ENCODE peak calls at places on chromosomes 6 and 20, in four cellular contexts. One of them, this sample, is unnamed.
A peak's percentile ranks its signal among the peaks of the same experiment; 100 is the strongest.

GRCh38 chr6:39452306-39452705 is 129.8 kb upstream of the KCNK16 start:
- DNase-seq in HepG2: no peak
- DNase-seq in H54: no peak
- DNase-seq in breast epithelium: no peak
- DNase-seq in this sample: no peak

GRCh38 chr20:24289737-24290481 is 179.5 kb upstream of the SYNDIG1 start:
- DNase-seq in H54: no peak
- DNase-seq in HepG2: no peak
- DNase-seq in breast epithelium: no peak
- DNase-seq in this sample: no peak

GRCh38 chr6:142926494-142927273 is 18.3 kb downstream of the HIVEP2 start:
- DNase-seq in breast epithelium: peak; percentile 64
- DNase-seq in H54: peak; percentile 52
- DNase-seq in HepG2: peak; percentile 93
- DNase-seq in this sample: peak; percentile 51

GRCh38 chr20:55446301-55446700 is 559.0 kb downstream of the CBLN4 start:
- DNase-seq in HepG2: no peak
- DNase-seq in H54: no peak
- DNase-seq in breast epithelium: no peak
- DNase-seq in this sample: no peak

GRCh38 chr6:143117108-143117507 is 56.4 kb downstream of the AIG1 start:
- DNase-seq in H54: no peak
- DNase-seq in HepG2: no peak
- DNase-seq in breast epithelium: no peak
- DNase-seq in this sample: peak; percentile 3

GRCh38 chr6:49826743-49827406 is 39.5 kb downstream of the CRISP1 start:
- DNase-seq in H54: no peak
- DNase-seq in breast epithelium: no peak
- DNase-seq in HepG2: no peak
- DNase-seq in this sample: peak; percentile 62

GRCh38 chr6:257031-257725 is 35.1 kb upstream of the DUSP22 start:
- DNase-seq in HepG2: no peak
- DNase-seq in breast epithelium: no peak
- DNase-seq in H54: no peak
- DNase-seq in this sample: no peak

GRCh38 chr20:59603727-59604608 is at the start of gene PHACTR3:
- DNase-seq in HepG2: no peak
- DNase-seq in H54: no peak
- DNase-seq in breast epithelium: no peak
- DNase-seq in this sample: no peak

GRCh38 chr6:43478008-43478372 is 620 bp downstream of the TJAP1 start:
- DNase-seq in breast epithelium: no peak
- DNase-seq in HepG2: no peak
- DNase-seq in H54: no peak
- DNase-seq in this sample: peak; percentile 45

GRCh38 chr6:112618796-112619195 is 271.7 kb downstream of the RFPL4B start:
- DNase-seq in breast epithelium: no peak
- DNase-seq in H54: no peak
- DNase-seq in HepG2: no peak
- DNase-seq in this sample: no peak

GRCh38 chr6:16477367-16478149 is 239.2 kb downstream of the GMPR start:
- DNase-seq in HepG2: no peak
- DNase-seq in breast epithelium: no peak
- DNase-seq in H54: no peak
- DNase-seq in this sample: no peak

GRCh38 chr6:121856296-121856695 is 420.9 kb downstream of the GJA1 start:
- DNase-seq in H54: no peak
- DNase-seq in breast epithelium: no peak
- DNase-seq in HepG2: no peak
- DNase-seq in this sample: no peak

GRCh38 chr20:10784337-10785183 is 110.8 kb upstream of the JAG1 start:
- DNase-seq in breast epithelium: no peak
- DNase-seq in H54: no peak
- DNase-seq in HepG2: no peak
- DNase-seq in this sample: peak; percentile 2

GRCh38 chr6:13098808-13099570 is 229.3 kb downstream of the TBC1D7 start:
- DNase-seq in HepG2: no peak
- DNase-seq in breast epithelium: no peak
- DNase-seq in H54: no peak
- DNase-seq in this sample: no peak

GRCh38 chr6:106145741-106146227 is 59.6 kb downstream of the PRDM1 start:
- DNase-seq in HepG2: no peak
- DNase-seq in breast epithelium: no peak
- DNase-seq in H54: no peak
- DNase-seq in this sample: no peak

GRCh38 chr6:63197741-63198140 is 13.5 kb upstream of the FKBP1C start:
- DNase-seq in H54: no peak
- DNase-seq in HepG2: no peak
- DNase-seq in breast epithelium: no peak
- DNase-seq in this sample: no peak

GRCh38 chr6:37027036-37027720 is 21.7 kb downstream of the FGD2 start:
- DNase-seq in breast epithelium: no peak
- DNase-seq in H54: no peak
- DNase-seq in HepG2: no peak
- DNase-seq in this sample: peak; percentile 40

GRCh38 chr6:158869604-158870417 is 50.6 kb upstream of the EZR start:
- DNase-seq in H54: peak; percentile 78
- DNase-seq in breast epithelium: peak; percentile 93
- DNase-seq in HepG2: no peak
- DNase-seq in this sample: peak; percentile 93

GRCh38 chr6:158870418-158870957 is 51.3 kb upstream of the EZR start:
- DNase-seq in H54: no peak
- DNase-seq in breast epithelium: no peak
- DNase-seq in HepG2: no peak
- DNase-seq in this sample: no peak

GRCh38 chr6:158867381-158868121 is 48.4 kb upstream of the EZR start:
- DNase-seq in HepG2: no peak
- DNase-seq in H54: no peak
- DNase-seq in breast epithelium: no peak
- DNase-seq in this sample: no peak

GRCh38 chr6:158868122-158868480 is 48.9 kb upstream of the EZR start:
- DNase-seq in HepG2: no peak
- DNase-seq in H54: no peak
- DNase-seq in breast epithelium: no peak
- DNase-seq in this sample: no peak

GRCh38 chr6:158869010-158869603 is 49.9 kb upstream of the EZR start:
- DNase-seq in H54: no peak
- DNase-seq in breast epithelium: no peak
- DNase-seq in HepG2: no peak
- DNase-seq in this sample: no peak
- TF ChIP-seq POLR2A in H54: no peak
- TF ChIP-seq POLR2A in breast epithelium: no peak
- TF ChIP-seq POLR2A in HepG2: no peak
- TF ChIP-seq POLR2A in this sample: peak; percentile 37

DNA sequence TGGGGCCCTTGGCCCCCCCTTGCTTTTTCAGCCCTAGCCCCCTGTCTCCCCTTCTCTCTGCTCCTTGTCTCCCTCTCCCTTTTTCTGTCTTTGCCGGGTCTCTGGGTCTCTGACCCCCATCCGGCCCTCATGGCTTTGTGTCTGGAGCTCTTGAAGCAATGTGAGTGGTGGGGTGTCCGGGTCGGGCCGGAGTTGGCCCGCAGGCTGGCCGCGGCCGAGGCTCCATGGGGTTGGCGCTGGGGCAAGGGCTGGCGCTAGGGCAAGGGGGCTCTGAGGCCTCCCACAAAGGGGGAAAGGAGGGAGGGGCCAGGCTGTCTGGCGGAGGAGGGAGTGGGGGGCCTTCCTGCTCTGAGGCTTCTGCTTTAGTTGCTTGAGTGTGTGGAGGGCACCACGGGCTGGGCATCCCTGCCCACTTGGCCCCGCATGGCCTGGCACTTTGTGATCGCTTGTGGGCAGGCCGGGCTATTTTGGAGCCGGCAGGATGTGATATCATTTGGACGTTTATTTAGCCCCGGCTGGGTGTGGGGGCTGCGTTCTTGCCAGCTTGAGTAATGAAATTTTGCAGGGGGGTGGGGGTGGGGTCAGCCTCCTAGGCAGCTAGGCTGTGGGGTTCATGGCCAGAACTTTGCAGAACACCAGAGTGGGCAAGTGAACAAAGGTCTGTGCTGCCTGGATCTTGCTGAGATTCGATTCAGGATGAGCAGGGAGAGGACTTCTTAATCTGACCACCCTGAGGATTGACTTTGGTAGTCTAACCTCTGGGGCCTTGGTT is 78.7 kb upstream of the MYL9 start:
- DNase-seq in HepG2: no peak
- DNase-seq in breast epithelium: no peak
- DNase-seq in H54: no peak
- DNase-seq in this sample: no peak
- TF ChIP-seq POLR2A in HepG2: no peak
- TF ChIP-seq POLR2A in breast epithelium: no peak
- TF ChIP-seq POLR2A in H54: peak; percentile 92
- TF ChIP-seq POLR2A in this sample: no peak

DNA sequence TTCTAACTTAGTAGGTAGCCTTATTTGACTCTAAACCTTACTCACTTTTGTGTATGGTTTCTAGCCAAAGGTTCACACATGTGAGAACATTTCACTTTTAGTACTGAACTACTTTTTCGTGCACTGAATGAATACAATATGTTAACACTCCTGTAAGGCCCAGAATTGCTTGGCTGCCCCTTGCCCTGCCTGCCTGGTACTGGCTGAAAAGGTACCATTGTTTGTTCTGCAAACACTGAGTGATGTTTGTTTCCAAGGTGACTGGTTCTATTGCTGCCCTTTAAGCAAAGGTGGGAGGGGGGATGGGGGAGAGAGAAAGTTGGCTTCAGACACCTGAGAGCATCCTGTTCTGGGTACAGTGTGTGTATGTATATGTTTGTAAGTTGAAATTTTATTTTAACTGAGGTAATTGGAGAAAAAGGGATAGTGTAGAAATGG is 31.2 kb downstream of the RREB1 start:
- DNase-seq in breast epithelium: peak; percentile 63
- DNase-seq in HepG2: peak; percentile 98
- DNase-seq in H54: no peak
- DNase-seq in this sample: peak; percentile 46
- TF ChIP-seq POLR2A in breast epithelium: no peak
- TF ChIP-seq POLR2A in HepG2: peak; percentile 66
- TF ChIP-seq POLR2A in H54: no peak
- TF ChIP-seq POLR2A in this sample: no peak

DNA sequence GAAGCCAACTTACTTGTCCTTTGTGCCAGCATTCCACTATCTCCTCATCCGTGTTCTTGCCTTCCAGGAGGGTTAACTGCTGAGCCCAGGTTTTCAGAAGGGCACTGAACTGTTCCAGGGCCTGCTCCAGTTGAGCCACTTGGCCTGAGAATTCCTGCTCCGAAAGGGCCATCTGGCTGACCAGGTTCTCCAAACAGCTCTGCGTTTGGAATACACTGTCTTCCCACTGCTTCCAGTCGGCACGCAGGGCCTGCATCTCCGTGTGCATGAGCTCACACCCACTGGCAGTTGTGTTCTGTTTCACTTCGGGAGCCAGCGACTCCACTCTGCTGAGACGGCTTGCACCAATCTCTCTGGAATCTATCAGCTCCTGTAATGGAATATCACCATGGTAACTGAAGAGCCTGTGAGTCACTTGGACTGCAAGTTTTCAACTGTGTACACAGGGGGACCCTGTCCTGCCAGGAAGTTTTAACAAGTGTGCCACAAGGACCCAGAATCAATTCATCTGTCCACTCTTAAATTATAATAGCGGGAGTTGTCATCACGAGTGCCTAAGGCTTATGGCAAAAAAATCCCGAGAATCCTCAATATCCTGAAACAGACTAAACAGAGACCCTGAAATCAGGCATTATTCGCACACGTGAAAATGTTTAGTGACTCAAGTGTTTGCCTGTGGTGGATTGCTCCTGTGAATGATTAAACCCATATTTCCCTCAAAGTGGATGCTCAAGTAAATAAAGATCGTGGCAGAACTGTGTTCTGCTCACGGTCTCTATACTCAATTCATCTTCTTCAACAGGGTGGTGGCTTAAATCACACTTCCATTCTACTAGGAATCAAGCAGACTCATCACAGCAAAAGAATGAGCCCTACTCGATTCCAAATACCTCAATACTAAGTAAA is 255.9 kb downstream of the SYNE1 start:
- DNase-seq in HepG2: peak; percentile 91
- DNase-seq in H54: peak; percentile 7
- DNase-seq in breast epithelium: peak; percentile 63
- DNase-seq in this sample: no peak
- TF ChIP-seq POLR2A in HepG2: peak; percentile 94
- TF ChIP-seq POLR2A in H54: peak; percentile 47
- TF ChIP-seq POLR2A in breast epithelium: peak; percentile 47
- TF ChIP-seq POLR2A in this sample: no peak

GRCh38 chr6:82166493-82166892 is 81.1 kb downstream of the IBTK start:
- DNase-seq in breast epithelium: no peak
- DNase-seq in HepG2: no peak
- DNase-seq in H54: no peak
- DNase-seq in this sample: no peak
- TF ChIP-seq POLR2A in breast epithelium: no peak
- TF ChIP-seq POLR2A in HepG2: no peak
- TF ChIP-seq POLR2A in H54: no peak
- TF ChIP-seq POLR2A in this sample: no peak

DNA sequence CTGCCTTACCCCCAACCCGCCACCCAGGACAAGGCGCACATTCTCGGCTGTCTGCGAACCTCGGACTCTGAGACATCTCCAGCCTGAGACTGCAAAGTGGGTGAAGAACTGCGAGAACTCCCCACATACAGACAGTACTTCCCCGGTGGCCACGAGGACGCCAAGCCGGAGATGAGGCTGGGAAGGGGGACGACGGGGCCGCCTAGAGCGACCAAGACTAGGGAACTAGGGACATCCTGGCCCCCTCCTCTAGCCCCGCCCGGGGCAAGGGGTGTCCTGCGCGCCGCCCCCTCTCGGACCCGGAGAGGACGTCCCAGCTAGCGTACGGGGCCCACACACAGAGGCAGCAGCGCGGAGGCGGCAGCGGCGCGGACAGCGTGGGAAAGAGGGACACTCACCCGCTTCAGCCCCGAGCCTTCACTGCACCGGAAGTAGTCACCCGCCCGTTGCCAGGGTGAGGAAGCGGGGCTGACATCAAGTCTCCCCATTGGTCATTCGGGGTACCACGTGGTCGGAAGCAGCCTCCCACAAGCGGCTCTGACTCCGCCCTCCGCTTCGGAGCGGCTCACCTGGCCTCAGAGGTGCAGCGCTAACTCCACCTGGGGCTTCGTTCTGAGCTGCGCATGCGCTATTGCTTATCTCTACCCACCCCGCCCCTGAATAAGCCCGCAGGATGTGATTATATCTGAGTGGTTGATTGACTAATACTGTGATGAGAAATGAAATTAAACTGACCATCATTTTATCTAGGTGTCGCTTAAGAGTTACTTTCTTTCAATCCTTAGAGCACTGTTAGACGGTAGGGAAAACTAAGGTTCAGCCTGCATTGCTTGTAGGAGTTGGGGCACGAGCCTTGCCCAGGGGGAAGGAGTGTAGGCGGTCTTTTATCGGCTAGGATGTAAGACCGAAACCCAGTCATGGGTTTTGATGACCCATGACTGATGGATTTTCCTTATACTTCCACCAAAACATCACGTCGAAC is at the start of gene TASP1:
- DNase-seq in breast epithelium: peak; percentile 99
- DNase-seq in HepG2: peak; percentile 98
- DNase-seq in H54: peak; percentile 83
- DNase-seq in this sample: peak; percentile 96
- TF ChIP-seq POLR2A in breast epithelium: peak; percentile 49
- TF ChIP-seq POLR2A in HepG2: peak; percentile 83
- TF ChIP-seq POLR2A in H54: peak; percentile 85
- TF ChIP-seq POLR2A in this sample: peak; percentile 81